ENCODE peak calls at places on chromosomes 4 and X, in five cellular contexts. D is naive thymus-derived CD4-positive, alpha-beta T cell; B is prostate gland; L is CD8-positive, alpha-beta T cell; X is AG04450. O is an unnamed sample.

GRCh38 chrX:22800360-22800759 is 199.4 kb upstream of the DDX53 start:
- DNase-seq in D (no peak), L (no peak), B (no peak), X (peak; percentile 66), O (peak; percentile 4)

GRCh38 chr4:128590773-128591172 is 218.7 kb upstream of the JADE1 start:
- DNase-seq in D (no peak), L (no peak), B (no peak), X (no peak), O (no peak)

GRCh38 chrX:119512145-119512800 is 44.0 kb downstream of the SLC25A5 start:
- DNase-seq in D (no peak), L (no peak), B (peak; percentile 60), X (peak; percentile 18), O (peak; percentile 8)

GRCh38 chrX:129450123-129450522 is 73.2 kb downstream of the SMARCA1 start:
- DNase-seq in D (no peak), L (no peak), X (no peak), B (no peak), O (no peak)

GRCh38 chrX:134622056-134622812 is 36.0 kb downstream of the PLAC1 start:
- DNase-seq in L (no peak), X (no peak), D (no peak), B (no peak), O (no peak)

GRCh38 chr4:185395255-185395955 is at the start of gene LRP2BP:
- DNase-seq in X (no peak), L (no peak), D (peak; percentile 23), B (no peak), O (no peak)

GRCh38 chr4:41307633-41308032 is 50.9 kb downstream of the UCHL1 start:
- DNase-seq in B (no peak), D (no peak), L (no peak), X (no peak), O (no peak)

GRCh38 chr4:92825186-92825715 is 521.5 kb downstream of the GRID2 start:
- DNase-seq in X (no peak), B (no peak), L (no peak), D (no peak), O (no peak)

GRCh38 chr4:128868758-128869157 is 59.3 kb downstream of the JADE1 start:
- DNase-seq in D (no peak), X (no peak), L (no peak), B (no peak), O (no peak)

GRCh38 chrX:55379396-55379795 is 72.5 kb upstream of the MAGEH1 start:
- DNase-seq in D (no peak), B (no peak), X (no peak), L (no peak), O (no peak)
- H3K9me3 ChIP-seq in D (no peaks in the 10 kb centered on the region), B (no peaks in the 10 kb centered on the region), X (peaks cover 7% of the 10 kb centered on the region), L (no peaks in the 10 kb centered on the region), O (no peaks in the 10 kb centered on the region)

DNA sequence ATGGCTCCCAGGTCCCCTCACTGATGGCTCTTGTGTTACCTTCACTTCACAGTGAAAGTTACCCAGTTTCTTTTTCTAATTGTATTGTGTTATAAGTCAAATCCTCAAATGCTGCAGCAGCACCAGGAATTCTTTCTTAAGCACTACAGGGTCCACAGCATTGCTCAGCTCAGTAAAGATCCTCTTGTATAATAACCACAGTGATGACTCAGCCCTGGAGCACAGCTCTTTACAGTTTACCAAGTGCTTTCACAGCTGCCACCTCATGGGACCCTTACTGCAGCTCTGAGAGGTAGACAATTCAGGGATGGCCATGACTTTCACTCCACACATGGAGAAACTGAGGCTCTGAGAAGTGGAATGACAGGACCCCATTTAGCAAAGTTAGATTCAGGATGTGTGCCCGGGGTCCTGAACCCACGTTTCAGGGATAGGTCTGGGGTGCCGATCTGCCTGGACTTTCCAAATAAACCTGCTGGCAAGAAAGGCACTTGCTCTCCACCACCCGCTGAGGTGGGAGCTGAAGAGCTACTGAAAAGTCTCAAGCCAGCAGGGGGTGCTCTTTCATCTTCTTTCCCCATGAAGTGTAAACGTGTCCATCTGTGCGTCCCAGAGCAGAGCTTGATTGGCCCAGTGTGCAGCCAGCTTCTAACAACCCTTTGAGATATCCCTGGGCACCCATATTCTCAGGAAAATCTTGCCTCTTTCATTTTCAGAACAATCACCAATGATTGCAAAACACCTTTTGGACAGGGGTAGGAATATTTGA is 35.7 kb upstream of the GABRQ start:
- DNase-seq in L (no peak), B (no peak), D (no peak), X (no peak), O (no peak)
- H3K4me3 ChIP-seq in L (no peak overlapping the region), B (no peak overlapping the region), D (no peak overlapping the region), X (no peak overlapping the region), O (no peak overlapping the region)

DNA sequence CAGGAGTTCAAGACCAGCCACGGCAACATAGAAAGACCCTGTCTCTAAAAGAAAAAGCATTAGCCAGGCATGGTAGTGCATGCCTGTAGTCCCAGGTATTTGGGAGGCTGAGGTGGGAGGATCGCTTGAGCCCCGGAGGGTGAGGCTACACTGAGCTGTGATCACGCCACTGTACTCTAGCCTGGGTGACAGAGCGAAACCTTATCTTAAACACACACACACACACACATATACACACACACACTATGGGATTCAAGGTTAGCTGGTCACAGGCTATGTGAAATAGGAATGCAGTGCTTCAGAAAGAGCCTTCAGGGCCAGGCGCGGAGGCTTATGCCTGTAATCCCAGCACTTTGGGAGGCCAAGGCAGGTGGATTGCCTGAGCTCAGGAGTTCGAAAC is 23.5 kb downstream of the NLGN3 start:
- DNase-seq in D (no peak), L (no peak), X (no peak), B (no peak), O (no peak)
- H3K9me3 ChIP-seq in D (no peaks in the 10 kb centered on the region), L (no peaks in the 10 kb centered on the region), X (no peaks in the 10 kb centered on the region), B (no peaks in the 10 kb centered on the region), O (no peaks in the 10 kb centered on the region)

DNA sequence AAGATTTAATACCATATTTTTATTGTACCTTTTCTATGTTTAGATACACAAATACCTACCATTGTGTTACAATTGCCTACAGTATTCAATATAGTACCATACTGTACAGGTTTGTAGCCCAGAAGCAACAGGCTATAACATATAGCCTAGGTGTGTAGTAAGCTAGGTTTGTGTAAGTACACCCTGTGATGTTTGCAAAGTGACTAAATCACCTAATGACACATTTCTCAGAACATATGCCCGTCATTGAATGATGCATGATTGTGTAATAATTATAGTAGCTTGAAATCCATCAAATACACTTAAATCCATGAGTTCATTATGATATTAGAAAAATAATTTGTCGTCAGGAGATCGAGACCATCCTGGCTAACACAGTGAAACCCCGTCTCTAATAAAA is 30.8 kb downstream of the GAB3 start:
- DNase-seq in X (no peak), D (no peak), B (no peak), L (no peak), O (no peak)
- H3K4me3 ChIP-seq in X (no peak overlapping the region), D (no peak overlapping the region), B (no peak overlapping the region), L (no peak overlapping the region), O (no peak overlapping the region)